ENCODE peak calls at places on chromosomes 11 and 22, in eight cellular contexts. One of them, this sample, is unnamed.

GRCh38 chr11:117606211-117606610 is 190.8 kb downstream of the DSCAML1 start:
- DNase-seq in cardiac muscle cell: no peak
- DNase-seq in heart right ventricle: no peak
- DNase-seq in CD8-positive, alpha-beta T cell: no peak
- DNase-seq in heart left ventricle: no peak
- DNase-seq in cardiac fibroblast: no peak
- DNase-seq in brain microvascular endothelial cell: no peak
- DNase-seq in psoas muscle: no peak
- DNase-seq in this sample: no peak

GRCh38 chr11:36775157-36775556 is 177.1 kb upstream of the RAG2 start:
- DNase-seq in cardiac muscle cell: no peak
- DNase-seq in heart right ventricle: no peak
- DNase-seq in CD8-positive, alpha-beta T cell: no peak
- DNase-seq in heart left ventricle: no peak
- DNase-seq in cardiac fibroblast: no peak
- DNase-seq in brain microvascular endothelial cell: no peak
- DNase-seq in psoas muscle: no peak
- DNase-seq in this sample: no peak

GRCh38 chr11:128467610-128468041 is 119.7 kb downstream of the ETS1 start:
- DNase-seq in cardiac muscle cell: peak
- DNase-seq in heart right ventricle: peak
- DNase-seq in CD8-positive, alpha-beta T cell: no peak
- DNase-seq in heart left ventricle: peak
- DNase-seq in cardiac fibroblast: peak
- DNase-seq in brain microvascular endothelial cell: peak
- DNase-seq in psoas muscle: peak
- DNase-seq in this sample: no peak

GRCh38 chr11:124799384-124800225 is 601 bp downstream of the MSANTD2 start:
- DNase-seq in cardiac muscle cell: peak
- DNase-seq in heart right ventricle: peak
- DNase-seq in CD8-positive, alpha-beta T cell: peak
- DNase-seq in heart left ventricle: peak
- DNase-seq in cardiac fibroblast: peak
- DNase-seq in brain microvascular endothelial cell: no peak
- DNase-seq in psoas muscle: peak
- DNase-seq in this sample: no peak

GRCh38 chr11:11510939-11511338 is 110.9 kb downstream of the GALNT18 start:
- DNase-seq in cardiac muscle cell: no peak
- DNase-seq in heart right ventricle: no peak
- DNase-seq in CD8-positive, alpha-beta T cell: no peak
- DNase-seq in heart left ventricle: no peak
- DNase-seq in cardiac fibroblast: no peak
- DNase-seq in brain microvascular endothelial cell: no peak
- DNase-seq in psoas muscle: peak
- DNase-seq in this sample: no peak

GRCh38 chr11:110433393-110434333 is 3.9 kb downstream of the FDX1 start:
- DNase-seq in cardiac muscle cell: peak
- DNase-seq in heart right ventricle: no peak
- DNase-seq in CD8-positive, alpha-beta T cell: no peak
- DNase-seq in heart left ventricle: no peak
- DNase-seq in cardiac fibroblast: peak
- DNase-seq in brain microvascular endothelial cell: no peak
- DNase-seq in psoas muscle: no peak
- DNase-seq in this sample: no peak

GRCh38 chr11:55970935-55971334 is 1.2 kb upstream of the OR10AG1 start:
- DNase-seq in cardiac muscle cell: no peak
- DNase-seq in heart right ventricle: no peak
- DNase-seq in CD8-positive, alpha-beta T cell: no peak
- DNase-seq in heart left ventricle: no peak
- DNase-seq in cardiac fibroblast: no peak
- DNase-seq in brain microvascular endothelial cell: no peak
- DNase-seq in psoas muscle: no peak
- DNase-seq in this sample: no peak

GRCh38 chr11:85889676-85890579 is 34.7 kb downstream of the CCDC83 start:
- DNase-seq in cardiac muscle cell: peak
- DNase-seq in heart right ventricle: no peak
- DNase-seq in CD8-positive, alpha-beta T cell: no peak
- DNase-seq in heart left ventricle: no peak
- DNase-seq in cardiac fibroblast: peak
- DNase-seq in brain microvascular endothelial cell: peak
- DNase-seq in psoas muscle: no peak
- DNase-seq in this sample: no peak

GRCh38 chr22:39662677-39663034 is 92.1 kb downstream of the CACNA1I start:
- DNase-seq in cardiac muscle cell: no peak
- DNase-seq in heart right ventricle: no peak
- DNase-seq in CD8-positive, alpha-beta T cell: no peak
- DNase-seq in heart left ventricle: no peak
- DNase-seq in cardiac fibroblast: no peak
- DNase-seq in brain microvascular endothelial cell: no peak
- DNase-seq in psoas muscle: no peak
- DNase-seq in this sample: no peak

GRCh38 chr11:69636512-69636866 is 4.5 kb upstream of the CCND1 start:
- DNase-seq in cardiac muscle cell: peak
- DNase-seq in heart right ventricle: peak
- DNase-seq in CD8-positive, alpha-beta T cell: no peak
- DNase-seq in heart left ventricle: peak
- DNase-seq in cardiac fibroblast: peak
- DNase-seq in brain microvascular endothelial cell: peak
- DNase-seq in psoas muscle: peak
- DNase-seq in this sample: no peak

GRCh38 chr11:117814204-117814765 is 10.3 kb downstream of the FXYD2 start:
- DNase-seq in cardiac muscle cell: no peak
- DNase-seq in heart right ventricle: no peak
- DNase-seq in CD8-positive, alpha-beta T cell: no peak
- DNase-seq in heart left ventricle: no peak
- DNase-seq in cardiac fibroblast: no peak
- DNase-seq in brain microvascular endothelial cell: no peak
- DNase-seq in psoas muscle: no peak
- DNase-seq in this sample: no peak

GRCh38 chr11:69452589-69452988 is 28.9 kb upstream of the LINC01488 start:
- DNase-seq in cardiac muscle cell: no peak
- DNase-seq in heart right ventricle: no peak
- DNase-seq in CD8-positive, alpha-beta T cell: no peak
- DNase-seq in heart left ventricle: peak
- DNase-seq in cardiac fibroblast: no peak
- DNase-seq in brain microvascular endothelial cell: no peak
- DNase-seq in psoas muscle: no peak
- DNase-seq in this sample: no peak

GRCh38 chr22:50612715-50613221 is 12.2 kb downstream of the MAPK8IP2 start:
- DNase-seq in cardiac muscle cell: no peak
- DNase-seq in heart right ventricle: no peak
- DNase-seq in CD8-positive, alpha-beta T cell: no peak
- DNase-seq in heart left ventricle: no peak
- DNase-seq in cardiac fibroblast: no peak
- DNase-seq in brain microvascular endothelial cell: no peak
- DNase-seq in psoas muscle: no peak
- DNase-seq in this sample: no peak

GRCh38 chr11:126452256-126452655 is 96.8 kb downstream of the ST3GAL4 start:
- DNase-seq in cardiac muscle cell: no peak
- DNase-seq in heart right ventricle: no peak
- DNase-seq in CD8-positive, alpha-beta T cell: no peak
- DNase-seq in heart left ventricle: no peak
- DNase-seq in cardiac fibroblast: no peak
- DNase-seq in brain microvascular endothelial cell: no peak
- DNase-seq in psoas muscle: no peak
- DNase-seq in this sample: no peak

GRCh38 chr22:50136431-50137047 is 34.0 kb upstream of the PANX2 start:
- DNase-seq in cardiac muscle cell: peak
- DNase-seq in heart right ventricle: no peak
- DNase-seq in CD8-positive, alpha-beta T cell: no peak
- DNase-seq in heart left ventricle: no peak
- DNase-seq in cardiac fibroblast: no peak
- DNase-seq in brain microvascular endothelial cell: no peak
- DNase-seq in psoas muscle: no peak
- DNase-seq in this sample: peak

GRCh38 chr22:35619336-35620094 is 2.4 kb upstream of the MB start:
- DNase-seq in cardiac muscle cell: no peak
- DNase-seq in heart right ventricle: no peak
- DNase-seq in CD8-positive, alpha-beta T cell: no peak
- DNase-seq in heart left ventricle: no peak
- DNase-seq in cardiac fibroblast: no peak
- DNase-seq in brain microvascular endothelial cell: no peak
- DNase-seq in psoas muscle: no peak
- DNase-seq in this sample: no peak

DNA sequence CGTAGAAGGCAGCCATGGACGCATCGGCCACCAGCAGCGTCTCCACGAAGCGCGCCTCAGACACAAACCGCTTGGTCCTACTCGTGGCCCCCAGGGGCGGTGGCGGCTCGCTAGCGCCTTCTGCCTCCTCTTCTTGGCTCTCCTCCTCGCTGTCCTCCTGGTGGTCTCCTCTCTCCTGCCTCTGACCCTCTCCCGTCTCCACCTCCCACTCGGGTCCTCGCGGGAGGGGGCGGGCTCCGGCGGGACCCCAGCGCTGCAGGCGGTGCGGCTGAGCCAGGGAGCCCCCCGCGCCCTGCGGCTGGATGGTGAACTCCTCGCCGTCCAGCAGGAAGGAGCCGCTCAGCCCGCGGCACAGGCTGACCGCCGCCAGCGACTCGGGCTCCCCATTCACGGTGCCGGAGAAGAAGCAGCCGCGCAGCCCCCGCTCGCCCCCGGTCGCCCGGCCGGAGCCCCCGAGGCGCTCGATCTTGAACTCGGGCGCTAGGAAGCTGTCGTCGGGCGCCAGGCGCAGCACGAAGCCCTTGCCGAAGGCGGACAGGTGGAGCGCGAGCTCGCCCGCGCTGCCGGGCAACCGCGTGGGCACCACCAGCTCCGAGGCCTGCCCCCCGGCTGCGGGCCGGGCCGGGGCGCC is 713 bp downstream of the ADAMTS8 start:
- DNase-seq in cardiac muscle cell: no peak
- DNase-seq in heart right ventricle: no peak
- DNase-seq in CD8-positive, alpha-beta T cell: no peak
- DNase-seq in heart left ventricle: peak
- DNase-seq in cardiac fibroblast: no peak
- DNase-seq in brain microvascular endothelial cell: no peak
- DNase-seq in psoas muscle: no peak
- DNase-seq in this sample: no peak
- H3K4me3 ChIP-seq in cardiac muscle cell: peak
- H3K4me3 ChIP-seq in heart right ventricle: peak
- H3K4me3 ChIP-seq in CD8-positive, alpha-beta T cell: no peak
- H3K4me3 ChIP-seq in heart left ventricle: peak
- H3K4me3 ChIP-seq in cardiac fibroblast: no peak
- H3K4me3 ChIP-seq in brain microvascular endothelial cell: no peak
- H3K4me3 ChIP-seq in psoas muscle: peak
- H3K4me3 ChIP-seq in this sample: no peak

DNA sequence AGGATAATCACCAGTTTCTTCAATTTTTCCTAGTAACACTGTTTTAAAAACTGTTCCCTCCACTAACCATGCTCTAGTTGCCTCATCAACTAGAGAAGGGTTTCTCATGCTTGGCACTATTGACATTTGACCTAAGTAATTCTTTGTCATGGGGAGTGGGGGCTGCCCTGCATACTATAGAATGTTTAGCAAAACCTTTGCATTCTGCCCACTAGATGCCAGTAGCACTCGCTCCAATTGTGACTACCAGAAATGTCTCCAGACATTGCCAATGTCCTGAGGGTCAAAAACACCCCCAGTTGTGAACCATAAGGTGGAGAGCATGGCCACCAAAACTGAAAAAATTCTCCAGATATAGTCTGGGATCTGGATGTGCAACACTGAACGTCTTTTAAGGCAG is 27.6 kb upstream of the BMAL1 start:
- DNase-seq in cardiac muscle cell: peak
- DNase-seq in heart right ventricle: no peak
- DNase-seq in CD8-positive, alpha-beta T cell: no peak
- DNase-seq in heart left ventricle: no peak
- DNase-seq in cardiac fibroblast: peak
- DNase-seq in brain microvascular endothelial cell: no peak
- DNase-seq in psoas muscle: no peak
- DNase-seq in this sample: no peak
- TF ChIP-seq CTCF in cardiac muscle cell: peak
- TF ChIP-seq CTCF in heart right ventricle: peak
- TF ChIP-seq CTCF in CD8-positive, alpha-beta T cell: no peak
- TF ChIP-seq CTCF in heart left ventricle: no peak
- TF ChIP-seq CTCF in cardiac fibroblast: peak
- TF ChIP-seq CTCF in brain microvascular endothelial cell: peak
- TF ChIP-seq CTCF in psoas muscle: peak
- TF ChIP-seq CTCF in this sample: peak

GRCh38 chr11:2136952-2137201 is 2.3 kb downstream of the IGF2 start:
- DNase-seq in cardiac muscle cell: no peak
- DNase-seq in heart right ventricle: no peak
- DNase-seq in CD8-positive, alpha-beta T cell: no peak
- DNase-seq in heart left ventricle: no peak
- DNase-seq in cardiac fibroblast: no peak
- DNase-seq in brain microvascular endothelial cell: no peak
- DNase-seq in psoas muscle: no peak
- DNase-seq in this sample: no peak
- H3K4me3 ChIP-seq in cardiac muscle cell: peak
- H3K4me3 ChIP-seq in heart right ventricle: peak
- H3K4me3 ChIP-seq in CD8-positive, alpha-beta T cell: no peak
- H3K4me3 ChIP-seq in heart left ventricle: peak
- H3K4me3 ChIP-seq in cardiac fibroblast: peak
- H3K4me3 ChIP-seq in brain microvascular endothelial cell: peak
- H3K4me3 ChIP-seq in psoas muscle: peak
- H3K4me3 ChIP-seq in this sample: no peak

DNA sequence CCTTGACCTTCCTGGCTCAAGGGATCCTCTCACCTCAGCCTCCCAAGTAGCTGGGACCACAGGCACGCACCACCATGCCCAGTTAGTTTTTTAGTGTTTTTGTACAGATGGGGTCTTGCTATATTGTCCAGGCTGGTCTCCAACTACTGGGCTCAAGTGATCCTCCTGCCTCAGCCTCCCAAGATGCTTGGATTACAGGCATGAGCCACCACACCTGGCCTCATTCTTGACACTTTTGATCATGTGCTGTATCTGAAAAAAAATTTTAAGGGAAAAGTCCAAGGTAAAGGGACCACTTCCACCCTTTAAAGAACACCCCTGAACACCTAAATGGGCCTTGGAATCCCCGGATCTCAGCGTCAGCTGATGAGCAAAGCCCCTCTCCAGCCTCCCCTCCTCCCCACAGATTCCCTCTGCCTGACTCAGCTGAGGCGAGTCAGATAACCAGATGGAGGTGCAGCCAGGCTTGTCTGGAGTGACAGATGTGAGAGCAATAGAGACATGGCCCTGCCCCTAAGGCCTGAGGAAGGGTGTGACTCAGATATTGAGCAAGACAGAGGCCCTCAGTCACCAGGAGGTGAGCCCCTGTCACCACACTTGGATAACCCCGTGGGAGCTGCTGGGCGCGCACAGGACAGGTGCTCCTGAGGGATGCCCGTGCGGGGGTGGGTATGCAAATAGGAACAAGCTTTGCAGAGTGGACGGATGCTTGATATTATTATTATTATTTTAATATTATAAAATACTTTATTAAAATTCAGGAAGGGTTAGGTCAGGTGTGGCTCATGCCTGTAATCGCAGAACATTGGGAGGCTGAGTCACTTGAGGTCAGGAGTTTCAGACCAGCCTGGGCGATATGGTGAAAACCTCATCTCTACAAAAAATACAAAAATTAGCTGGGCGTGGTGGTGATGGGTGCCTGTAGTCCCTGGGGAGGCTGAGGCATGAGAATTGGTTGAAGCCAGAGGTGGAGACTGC is 5.0 kb upstream of the CCDC88B start:
- DNase-seq in cardiac muscle cell: peak
- DNase-seq in heart right ventricle: no peak
- DNase-seq in CD8-positive, alpha-beta T cell: no peak
- DNase-seq in heart left ventricle: no peak
- DNase-seq in cardiac fibroblast: peak
- DNase-seq in brain microvascular endothelial cell: peak
- DNase-seq in psoas muscle: no peak
- DNase-seq in this sample: no peak
- TF ChIP-seq CTCF in cardiac muscle cell: no peak
- TF ChIP-seq CTCF in heart right ventricle: no peak
- TF ChIP-seq CTCF in CD8-positive, alpha-beta T cell: no peak
- TF ChIP-seq CTCF in heart left ventricle: no peak
- TF ChIP-seq CTCF in cardiac fibroblast: no peak
- TF ChIP-seq CTCF in brain microvascular endothelial cell: no peak
- TF ChIP-seq CTCF in psoas muscle: no peak
- TF ChIP-seq CTCF in this sample: no peak

GRCh38 chr22:46079861-46080821 is 70.2 kb upstream of the PPARA start:
- DNase-seq in cardiac muscle cell: no peak
- DNase-seq in heart right ventricle: peak
- DNase-seq in CD8-positive, alpha-beta T cell: no peak
- DNase-seq in heart left ventricle: peak
- DNase-seq in cardiac fibroblast: peak
- DNase-seq in brain microvascular endothelial cell: no peak
- DNase-seq in psoas muscle: peak
- DNase-seq in this sample: no peak
- H3K4me3 ChIP-seq in cardiac muscle cell: no peak
- H3K4me3 ChIP-seq in heart right ventricle: peak
- H3K4me3 ChIP-seq in CD8-positive, alpha-beta T cell: no peak
- H3K4me3 ChIP-seq in heart left ventricle: peak
- H3K4me3 ChIP-seq in cardiac fibroblast: peak
- H3K4me3 ChIP-seq in brain microvascular endothelial cell: peak
- H3K4me3 ChIP-seq in psoas muscle: peak
- H3K4me3 ChIP-seq in this sample: peak